ENCODE peak calls at places on chromosomes 5 and 9, in five cellular contexts. G, K, P, H and V are unnamed samples.

GRCh38 chr5:80128129-80128528 is 93.0 kb downstream of the THBS4 start:
- DNase-seq in G (peak; percentile 32), K (no peak), P (no peak), H (peak; percentile 86), V (no peak)

GRCh38 chr9:127742435-127743088 is 7.5 kb upstream of the TOR2A start:
- DNase-seq in G (no peak), K (no peak), P (no peak), H (peak; percentile 89), V (peak; percentile 91)

GRCh38 chr5:150428106-150428876 is 15.6 kb upstream of the CD74 start:
- DNase-seq in G (peak; percentile 91), K (peak; percentile 85), P (no peak), H (peak; percentile 46), V (no peak)

GRCh38 chr9:131216806-131217205 is 59.5 kb downstream of the FAM78A start:
- DNase-seq in G (no peak), K (no peak), P (no peak), H (no peak), V (no peak)

GRCh38 chr5:147690595-147690994 is 91.9 kb downstream of the JAKMIP2 start:
- DNase-seq in G (peak; percentile 7), K (no peak), P (no peak), H (no peak), V (peak; percentile 39)

GRCh38 chr5:95942414-95942813 is 19.2 kb downstream of the ELL2 start:
- DNase-seq in G (no peak), K (no peak), P (no peak), H (no peak), V (no peak)

GRCh38 chr5:149757956-149758355 is 27.8 kb downstream of the PPARGC1B start:
- DNase-seq in G (no peak), K (no peak), P (no peak), H (no peak), V (no peak)

GRCh38 chr5:139394123-139394653 is 716 bp downstream of the PROB1 start:
- DNase-seq in G (peak; percentile 59), K (peak; percentile 87), P (no peak), H (peak; percentile 42), V (no peak)

GRCh38 chr5:177185993-177186392 is 52.4 kb downstream of the NSD1 start:
- DNase-seq in G (no peak), K (no peak), P (no peak), H (no peak), V (no peak)

GRCh38 chr5:150653145-150653761 is 7.8 kb upstream of the MYOZ3 start:
- DNase-seq in G (peak; percentile 59), K (peak; percentile 53), P (no peak), H (peak; percentile 64), V (no peak)

GRCh38 chr5:33936004-33936380 is 194 bp upstream of the RXFP3 start:
- DNase-seq in G (peak; percentile 72), K (peak; percentile 82), P (peak; percentile 47), H (peak; percentile 61), V (no peak)

GRCh38 chr9:9275656-9276055 is 1337.1 kb downstream of the PTPRD start:
- DNase-seq in G (no peak), K (no peak), P (no peak), H (no peak), V (no peak)

GRCh38 chr5:162768962-162769464 is 668.4 kb upstream of the CCNG1 start:
- DNase-seq in G (no peak), K (no peak), P (no peak), H (no peak), V (no peak)

GRCh38 chr5:170312666-170313065 is 15.1 kb upstream of the LCP2 start:
- DNase-seq in G (peak; percentile 72), K (no peak), P (no peak), H (peak; percentile 11), V (no peak)

GRCh38 chr5:136811551-136811950 is 446.2 kb upstream of the TRPC7 start:
- DNase-seq in G (peak; percentile 61), K (no peak), P (no peak), H (peak; percentile 96), V (no peak)

GRCh38 chr5:103375356-103375755 is 116.8 kb downstream of the MACIR start:
- DNase-seq in G (peak; percentile 96), K (no peak), P (no peak), H (peak; percentile 74), V (no peak)

GRCh38 chr9:130331573-130331972 is 66.0 kb downstream of the HMCN2 start:
- DNase-seq in G (peak; percentile 20), K (peak; percentile 82), P (no peak), H (peak; percentile 82), V (no peak)